ENCODE peak calls at places on chromosome 1, in four cellular contexts. One of them, this sample, is unnamed.

GRCh38 chr1:172398193-172398592 is 22.3 kb upstream of the C1orf105 start:
- DNase-seq in ovary: no peak
- DNase-seq in mammary epithelial cell: no peak
- DNase-seq in adrenal gland: no peak
- DNase-seq in this sample: peak

GRCh38 chr1:175319112-175319911 is 126.7 kb upstream of the KIAA0040 start:
- DNase-seq in ovary: peak
- DNase-seq in mammary epithelial cell: peak
- DNase-seq in adrenal gland: peak
- DNase-seq in this sample: peak

GRCh38 chr1:101262060-101262459 is 25.2 kb downstream of the S1PR1 start:
- DNase-seq in ovary: no peak
- DNase-seq in mammary epithelial cell: no peak
- DNase-seq in adrenal gland: no peak
- DNase-seq in this sample: no peak

GRCh38 chr1:64856564-64856963 is 109.8 kb downstream of the JAK1 start:
- DNase-seq in ovary: no peak
- DNase-seq in mammary epithelial cell: peak
- DNase-seq in adrenal gland: no peak
- DNase-seq in this sample: no peak

GRCh38 chr1:59146651-59147358 is 150.1 kb upstream of the FGGY start:
- DNase-seq in ovary: peak
- DNase-seq in mammary epithelial cell: peak
- DNase-seq in adrenal gland: peak
- DNase-seq in this sample: no peak

GRCh38 chr1:17565551-17565971 is 26.1 kb downstream of the ARHGEF10L start:
- DNase-seq in ovary: no peak
- DNase-seq in mammary epithelial cell: no peak
- DNase-seq in adrenal gland: no peak
- DNase-seq in this sample: no peak

GRCh38 chr1:228286505-228287417 is 78.9 kb downstream of the OBSCN start:
- DNase-seq in ovary: peak
- DNase-seq in mammary epithelial cell: no peak
- DNase-seq in adrenal gland: no peak
- DNase-seq in this sample: no peak

GRCh38 chr1:180231506-180232420 is 1.7 kb downstream of the LHX4 start:
- DNase-seq in ovary: no peak
- DNase-seq in mammary epithelial cell: peak
- DNase-seq in adrenal gland: no peak
- DNase-seq in this sample: no peak

GRCh38 chr1:78095618-78096416 is 50.1 kb downstream of the GIPC2 start:
- DNase-seq in ovary: no peak
- DNase-seq in mammary epithelial cell: peak
- DNase-seq in adrenal gland: no peak
- DNase-seq in this sample: peak

DNA sequence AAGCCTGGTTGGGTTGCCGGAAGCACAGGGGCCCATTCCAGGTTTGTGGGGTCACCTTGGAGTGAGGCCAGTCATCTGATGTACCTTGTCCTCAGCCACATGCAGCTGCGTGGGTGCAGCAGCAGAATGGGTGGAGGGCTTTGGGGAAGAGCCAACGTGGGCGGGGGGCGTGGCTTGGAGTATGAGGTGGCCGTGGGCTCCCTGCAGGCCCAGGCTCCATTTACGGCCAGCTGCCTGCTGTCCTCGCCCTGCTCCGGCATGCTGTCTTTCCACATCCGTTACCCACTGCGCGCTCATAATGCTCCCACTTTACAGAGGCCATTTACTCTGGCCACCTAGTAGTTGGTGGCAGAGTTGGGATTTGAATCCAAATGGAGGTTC is 27.8 kb upstream of the TINAGL1 start:
- DNase-seq in ovary: peak
- DNase-seq in mammary epithelial cell: peak
- DNase-seq in adrenal gland: peak
- DNase-seq in this sample: peak
- H3K27ac ChIP-seq in ovary: no peak
- H3K27ac ChIP-seq in mammary epithelial cell: no peak
- H3K27ac ChIP-seq in adrenal gland: no peak
- H3K27ac ChIP-seq in this sample: no peak

DNA sequence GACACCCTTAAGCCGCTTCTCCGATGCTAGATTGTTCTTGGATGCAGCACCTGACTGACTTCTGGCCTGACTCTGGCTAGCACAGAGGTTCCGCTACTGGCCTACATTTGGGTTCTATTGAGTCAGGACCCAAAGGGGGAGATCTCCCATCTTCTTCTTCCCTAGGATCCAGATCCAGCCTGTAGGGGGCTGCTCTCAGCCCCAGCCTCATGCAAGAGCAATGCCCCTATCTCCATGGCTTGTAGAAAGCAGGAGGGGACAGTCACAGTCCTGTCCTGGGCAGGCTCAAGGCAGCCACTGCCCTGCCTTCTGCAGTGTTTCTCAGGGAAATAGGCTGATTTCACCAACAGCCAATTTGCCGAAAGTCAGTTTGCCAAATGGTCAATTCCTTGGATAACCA is 6.3 kb upstream of the ADAR start:
- DNase-seq in ovary: no peak
- DNase-seq in mammary epithelial cell: no peak
- DNase-seq in adrenal gland: no peak
- DNase-seq in this sample: no peak
- TF ChIP-seq CTCF in ovary: no peak
- TF ChIP-seq CTCF in mammary epithelial cell: no peak
- TF ChIP-seq CTCF in adrenal gland: no peak
- TF ChIP-seq CTCF in this sample: no peak

DNA sequence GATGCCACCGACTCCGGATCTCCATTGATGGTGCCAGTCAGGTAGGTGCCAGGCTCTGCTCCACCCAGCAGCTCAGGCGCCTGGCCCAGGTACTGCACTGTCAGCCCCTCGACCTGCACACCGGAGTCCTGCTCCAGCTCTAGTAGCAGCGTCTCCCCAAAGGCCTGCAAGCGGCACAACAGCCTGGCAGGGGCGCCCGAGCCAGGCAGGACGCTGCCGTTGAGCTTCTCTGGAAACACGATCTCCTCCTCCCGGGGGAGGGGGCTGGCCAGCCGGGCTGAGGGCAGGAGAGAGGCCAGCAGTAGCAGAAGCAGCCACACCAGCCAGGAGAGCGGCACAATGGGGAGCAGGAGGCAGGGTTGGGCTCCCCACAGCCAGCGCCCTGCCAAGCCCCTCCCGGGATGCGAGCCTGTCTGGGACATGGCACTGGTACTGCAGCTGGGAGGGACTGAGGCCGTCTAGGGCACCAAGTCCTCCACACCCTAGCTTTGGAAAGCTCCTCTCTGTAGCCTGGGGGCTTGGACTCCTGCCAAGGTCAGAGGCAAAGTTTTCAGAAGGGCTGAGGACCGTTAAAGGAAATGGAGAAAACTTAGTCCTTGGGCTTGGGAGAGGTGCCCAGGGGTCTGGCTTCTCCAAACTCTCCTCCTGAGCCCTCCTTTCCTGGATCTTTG is 513 bp downstream of the ADAMTS4 start:
- DNase-seq in ovary: peak
- DNase-seq in mammary epithelial cell: no peak
- DNase-seq in adrenal gland: peak
- DNase-seq in this sample: no peak
- H3K27ac ChIP-seq in ovary: peak
- H3K27ac ChIP-seq in mammary epithelial cell: no peak
- H3K27ac ChIP-seq in adrenal gland: peak
- H3K27ac ChIP-seq in this sample: no peak

DNA sequence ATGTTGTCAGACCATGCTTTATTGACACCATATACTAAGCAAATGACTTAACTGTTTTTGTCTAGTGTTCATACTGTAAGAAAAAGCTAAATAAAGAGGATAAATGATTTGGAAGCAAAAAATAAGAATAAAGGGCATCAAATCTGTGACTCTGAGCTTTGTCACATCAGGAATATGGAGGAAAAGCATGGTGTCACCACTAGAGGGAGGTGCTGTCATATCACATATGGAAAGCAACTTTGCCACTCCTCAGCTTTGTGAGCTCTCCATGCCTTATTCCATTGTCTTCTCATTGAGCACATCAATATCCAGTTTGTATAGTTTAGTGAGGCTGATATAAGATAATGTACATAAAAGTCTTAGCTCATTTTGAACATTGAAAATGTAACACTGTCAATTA is 20.8 kb upstream of the GBP1 start:
- DNase-seq in ovary: no peak
- DNase-seq in mammary epithelial cell: peak
- DNase-seq in adrenal gland: peak
- DNase-seq in this sample: no peak
- TF ChIP-seq CTCF in ovary: peak
- TF ChIP-seq CTCF in mammary epithelial cell: peak
- TF ChIP-seq CTCF in adrenal gland: peak
- TF ChIP-seq CTCF in this sample: peak

GRCh38 chr1:226645279-226645976 is 93.7 kb downstream of the ITPKB start:
- DNase-seq in ovary: no peak
- DNase-seq in mammary epithelial cell: no peak
- DNase-seq in adrenal gland: no peak
- DNase-seq in this sample: no peak
- H3K27ac ChIP-seq in ovary: no peak
- H3K27ac ChIP-seq in mammary epithelial cell: no peak
- H3K27ac ChIP-seq in adrenal gland: no peak
- H3K27ac ChIP-seq in this sample: no peak

This sample was measured in astrocyte.